ENCODE peak calls at places on chromosomes 4 and X, in seven cellular contexts. One of them, this sample, is unnamed.
A peak's percentile ranks its signal among the peaks of the same experiment; 100 is the strongest.

GRCh38 chr4:184350213-184350817 is 124.0 kb downstream of the IRF2 start:
- DNase-seq in H1: no peak
- DNase-seq in SK-N-SH: no peak
- DNase-seq in HepG2: no peak
- DNase-seq in HCT116: no peak
- DNase-seq in K562: no peak
- DNase-seq in GM12878: peak; percentile 46
- DNase-seq in this sample: no peak

GRCh38 chrX:130539721-130540321 is 138.0 kb downstream of the RBMX2 start:
- DNase-seq in H1: peak; percentile 52
- DNase-seq in SK-N-SH: peak; percentile 47
- DNase-seq in HepG2: peak; percentile 15
- DNase-seq in HCT116: peak; percentile 27
- DNase-seq in K562: peak; percentile 43
- DNase-seq in GM12878: no peak
- DNase-seq in this sample: peak; percentile 37

GRCh38 chr4:98232202-98232601 is 29.0 kb upstream of the RAP1GDS1 start:
- DNase-seq in H1: no peak
- DNase-seq in SK-N-SH: no peak
- DNase-seq in HepG2: no peak
- DNase-seq in HCT116: no peak
- DNase-seq in K562: no peak
- DNase-seq in GM12878: no peak
- DNase-seq in this sample: no peak

GRCh38 chrX:9586992-9587392 is 122.1 kb downstream of the TBL1X start:
- DNase-seq in H1: peak; percentile 45
- DNase-seq in SK-N-SH: peak; percentile 56
- DNase-seq in HepG2: no peak
- DNase-seq in HCT116: no peak
- DNase-seq in K562: no peak
- DNase-seq in GM12878: no peak
- DNase-seq in this sample: no peak

GRCh38 chrX:48498374-48498809 is 10.4 kb upstream of the PORCN start:
- DNase-seq in H1: no peak
- DNase-seq in SK-N-SH: no peak
- DNase-seq in HepG2: no peak
- DNase-seq in HCT116: no peak
- DNase-seq in K562: no peak
- DNase-seq in GM12878: no peak
- DNase-seq in this sample: no peak

GRCh38 chrX:115948018-115948923 is 222.3 kb upstream of the AGTR2 start:
- DNase-seq in H1: no peak
- DNase-seq in SK-N-SH: peak; percentile 47
- DNase-seq in HepG2: peak; percentile 47
- DNase-seq in HCT116: no peak
- DNase-seq in K562: no peak
- DNase-seq in GM12878: peak; percentile 41
- DNase-seq in this sample: no peak

GRCh38 chr4:162683659-162684370 is 482.9 kb downstream of the NAF1 start:
- DNase-seq in H1: no peak
- DNase-seq in SK-N-SH: no peak
- DNase-seq in HepG2: peak; percentile 77
- DNase-seq in HCT116: no peak
- DNase-seq in K562: no peak
- DNase-seq in GM12878: no peak
- DNase-seq in this sample: no peak

GRCh38 chr4:101020956-101021355 is 326.4 kb downstream of the PPP3CA start:
- DNase-seq in H1: no peak
- DNase-seq in SK-N-SH: no peak
- DNase-seq in HepG2: no peak
- DNase-seq in HCT116: peak; percentile 79
- DNase-seq in K562: no peak
- DNase-seq in GM12878: peak; percentile 53
- DNase-seq in this sample: no peak

GRCh38 chrX:133056341-133056740 is 40.6 kb downstream of the USP26 start:
- DNase-seq in H1: no peak
- DNase-seq in SK-N-SH: no peak
- DNase-seq in HepG2: no peak
- DNase-seq in HCT116: no peak
- DNase-seq in K562: no peak
- DNase-seq in GM12878: no peak
- DNase-seq in this sample: no peak

GRCh38 chr4:8745828-8746225 is 125.8 kb downstream of the HMX1 start:
- DNase-seq in H1: peak; percentile 41
- DNase-seq in SK-N-SH: no peak
- DNase-seq in HepG2: no peak
- DNase-seq in HCT116: no peak
- DNase-seq in K562: no peak
- DNase-seq in GM12878: no peak
- DNase-seq in this sample: no peak

GRCh38 chr4:181838253-181838652 is 404.9 kb upstream of the TENM3 start:
- DNase-seq in H1: no peak
- DNase-seq in SK-N-SH: no peak
- DNase-seq in HepG2: no peak
- DNase-seq in HCT116: no peak
- DNase-seq in K562: no peak
- DNase-seq in GM12878: no peak
- DNase-seq in this sample: no peak

GRCh38 chr4:87042986-87043820 is 108.4 kb downstream of the AFF1 start:
- DNase-seq in H1: no peak
- DNase-seq in SK-N-SH: no peak
- DNase-seq in HepG2: no peak
- DNase-seq in HCT116: no peak
- DNase-seq in K562: no peak
- DNase-seq in GM12878: no peak
- DNase-seq in this sample: no peak

GRCh38 chr4:98626350-98626749 is 32.1 kb downstream of the TSPAN5 start:
- DNase-seq in H1: no peak
- DNase-seq in SK-N-SH: no peak
- DNase-seq in HepG2: no peak
- DNase-seq in HCT116: peak; percentile 92
- DNase-seq in K562: no peak
- DNase-seq in GM12878: no peak
- DNase-seq in this sample: no peak

GRCh38 chr4:181701219-181701618 is 542.0 kb upstream of the TENM3 start:
- DNase-seq in H1: no peak
- DNase-seq in SK-N-SH: no peak
- DNase-seq in HepG2: no peak
- DNase-seq in HCT116: no peak
- DNase-seq in K562: no peak
- DNase-seq in GM12878: no peak
- DNase-seq in this sample: peak; percentile 86

DNA sequence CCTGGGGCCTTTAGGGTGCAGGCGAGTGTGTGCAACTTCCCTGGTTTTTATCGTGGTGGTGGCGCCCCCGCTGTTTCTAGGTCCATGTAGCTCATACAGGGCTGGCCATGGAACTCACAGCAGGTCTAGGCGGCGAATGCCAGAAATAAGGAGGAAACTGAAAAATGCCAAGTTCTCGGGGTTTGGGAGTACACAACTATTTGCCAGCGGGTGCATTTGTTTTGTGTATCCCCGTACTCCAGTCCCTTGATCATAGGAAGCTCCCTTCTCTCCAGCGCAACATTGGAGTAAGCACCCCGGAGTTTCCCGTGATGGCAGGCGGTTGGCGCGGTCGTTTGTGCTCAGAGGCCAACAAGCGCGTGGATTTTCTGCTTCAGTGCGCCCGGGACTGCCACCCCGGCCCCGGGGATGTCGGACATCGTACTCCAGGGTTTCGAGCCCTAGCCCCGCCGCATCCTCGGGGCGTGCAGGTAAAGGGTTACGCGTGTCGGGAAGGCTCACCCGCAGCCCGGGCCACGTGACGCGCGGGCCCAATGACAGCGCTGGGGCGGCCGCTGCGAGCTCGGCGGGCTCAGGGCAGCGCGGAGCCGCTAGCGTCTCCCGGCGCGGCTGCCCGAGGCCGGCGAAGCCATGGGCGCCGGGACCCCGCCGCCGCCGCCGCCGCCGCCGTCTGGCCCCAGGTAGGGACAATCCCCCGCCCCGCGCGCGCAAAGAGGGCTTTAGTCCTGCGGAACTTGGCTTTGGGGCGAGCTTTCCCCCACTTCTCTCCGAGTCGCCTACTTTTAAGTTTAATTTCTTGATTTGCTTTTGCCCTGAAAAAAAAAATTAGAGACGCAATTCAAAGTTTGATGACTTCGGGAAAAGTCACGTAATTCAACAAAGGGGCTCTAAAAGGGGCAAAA is 209.1 kb downstream of the NWD2 start:
- DNase-seq in H1: peak; percentile 77
- DNase-seq in SK-N-SH: peak; percentile 74
- DNase-seq in HepG2: no peak
- DNase-seq in HCT116: no peak
- DNase-seq in K562: peak; percentile 56
- DNase-seq in GM12878: no peak
- DNase-seq in this sample: peak; percentile 34
- TF ChIP-seq JUND in H1: no peak
- TF ChIP-seq JUND in SK-N-SH: no peak
- TF ChIP-seq JUND in HepG2: no peak
- TF ChIP-seq JUND in HCT116: no peak
- TF ChIP-seq JUND in K562: no peak
- TF ChIP-seq JUND in GM12878: no peak
- TF ChIP-seq JUND in this sample: no peak

GRCh38 chr4:56219447-56219846 is 167.8 kb downstream of the AASDH start:
- DNase-seq in H1: no peak
- DNase-seq in SK-N-SH: no peak
- DNase-seq in HepG2: no peak
- DNase-seq in HCT116: no peak
- DNase-seq in K562: no peak
- DNase-seq in GM12878: no peak
- DNase-seq in this sample: no peak

GRCh38 chr4:56215901-56216300 is 171.4 kb downstream of the AASDH start:
- DNase-seq in H1: no peak
- DNase-seq in SK-N-SH: peak; percentile 17
- DNase-seq in HepG2: no peak
- DNase-seq in HCT116: peak; percentile 33
- DNase-seq in K562: no peak
- DNase-seq in GM12878: no peak
- DNase-seq in this sample: no peak

GRCh38 chr4:56218230-56218895 is 168.9 kb downstream of the AASDH start:
- DNase-seq in H1: no peak
- DNase-seq in SK-N-SH: no peak
- DNase-seq in HepG2: no peak
- DNase-seq in HCT116: no peak
- DNase-seq in K562: no peak
- DNase-seq in GM12878: no peak
- DNase-seq in this sample: no peak

GRCh38 chr4:56217383-56217890 is 169.9 kb downstream of the AASDH start:
- DNase-seq in H1: no peak
- DNase-seq in SK-N-SH: no peak
- DNase-seq in HepG2: peak; percentile 42
- DNase-seq in HCT116: no peak
- DNase-seq in K562: no peak
- DNase-seq in GM12878: no peak
- DNase-seq in this sample: no peak

DNA sequence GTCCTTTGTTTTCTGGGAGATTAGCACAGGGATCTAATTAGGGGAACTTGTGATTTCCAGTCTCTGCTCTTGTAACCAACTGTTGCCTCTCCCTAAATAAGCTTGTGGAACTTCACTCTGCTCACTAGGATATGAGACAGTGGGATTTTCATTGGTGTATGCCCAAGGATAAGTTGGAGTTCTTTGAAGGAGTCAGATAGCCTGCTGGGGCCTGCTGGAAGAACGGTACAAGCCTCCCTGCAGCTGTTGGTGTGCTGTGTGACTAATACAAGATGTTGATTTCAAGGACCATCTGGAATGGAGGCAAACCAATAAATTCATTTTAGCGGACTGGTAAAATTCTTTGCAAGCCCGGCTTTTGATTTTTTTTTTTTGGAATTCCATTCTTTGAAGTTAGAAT is 167.0 kb downstream of the AASDH start:
- DNase-seq in H1: no peak
- DNase-seq in SK-N-SH: no peak
- DNase-seq in HepG2: no peak
- DNase-seq in HCT116: no peak
- DNase-seq in K562: no peak
- DNase-seq in GM12878: no peak
- DNase-seq in this sample: no peak
- TF ChIP-seq JUND in H1: no peak
- TF ChIP-seq JUND in SK-N-SH: no peak
- TF ChIP-seq JUND in HepG2: no peak
- TF ChIP-seq JUND in HCT116: no peak
- TF ChIP-seq JUND in K562: no peak
- TF ChIP-seq JUND in GM12878: no peak
- TF ChIP-seq JUND in this sample: no peak

DNA sequence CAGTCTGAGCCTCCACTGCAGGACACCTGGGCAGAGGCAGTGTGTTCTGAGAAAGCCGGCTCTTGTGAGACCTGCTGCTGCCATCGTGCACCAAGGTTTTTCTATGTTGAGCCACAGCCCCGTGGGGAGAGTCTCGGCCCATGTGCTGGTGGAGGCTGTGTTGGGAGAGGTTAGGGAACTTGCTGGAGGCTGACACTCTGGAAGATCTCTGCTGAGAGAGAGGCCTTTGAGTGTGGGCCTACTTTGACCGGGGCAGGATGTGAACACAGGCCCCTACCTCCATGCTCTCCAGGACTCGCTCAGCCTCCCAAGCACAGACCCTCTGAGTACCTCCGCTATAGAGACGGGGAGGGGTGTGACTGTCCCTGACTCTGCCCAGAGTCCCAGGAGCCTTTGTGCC is 1.3 kb upstream of the S100P start:
- DNase-seq in H1: no peak
- DNase-seq in SK-N-SH: no peak
- DNase-seq in HepG2: no peak
- DNase-seq in HCT116: no peak
- DNase-seq in K562: no peak
- DNase-seq in GM12878: no peak
- DNase-seq in this sample: no peak
- TF ChIP-seq JUND in H1: no peak
- TF ChIP-seq JUND in SK-N-SH: no peak
- TF ChIP-seq JUND in HepG2: no peak
- TF ChIP-seq JUND in HCT116: no peak
- TF ChIP-seq JUND in K562: no peak
- TF ChIP-seq JUND in GM12878: no peak
- TF ChIP-seq JUND in this sample: no peak

GRCh38 chr4:147958459-147959065 is 226.7 kb downstream of the ARHGAP10 start:
- DNase-seq in H1: no peak
- DNase-seq in SK-N-SH: no peak
- DNase-seq in HepG2: no peak
- DNase-seq in HCT116: no peak
- DNase-seq in K562: no peak
- DNase-seq in GM12878: no peak
- DNase-seq in this sample: no peak

GRCh38 chr4:147954850-147955249 is 223.0 kb downstream of the ARHGAP10 start:
- DNase-seq in H1: no peak
- DNase-seq in SK-N-SH: no peak
- DNase-seq in HepG2: no peak
- DNase-seq in HCT116: no peak
- DNase-seq in K562: no peak
- DNase-seq in GM12878: no peak
- DNase-seq in this sample: no peak

GRCh38 chr4:147957446-147957845 is 225.6 kb downstream of the ARHGAP10 start:
- DNase-seq in H1: no peak
- DNase-seq in SK-N-SH: no peak
- DNase-seq in HepG2: no peak
- DNase-seq in HCT116: no peak
- DNase-seq in K562: no peak
- DNase-seq in GM12878: no peak
- DNase-seq in this sample: no peak

GRCh38 chr4:147958057-147958456 is 226.2 kb downstream of the ARHGAP10 start:
- DNase-seq in H1: no peak
- DNase-seq in SK-N-SH: no peak
- DNase-seq in HepG2: no peak
- DNase-seq in HCT116: no peak
- DNase-seq in K562: no peak
- DNase-seq in GM12878: no peak
- DNase-seq in this sample: no peak

GRCh38 chr4:147955827-147956565 is 224.1 kb downstream of the ARHGAP10 start:
- DNase-seq in H1: no peak
- DNase-seq in SK-N-SH: no peak
- DNase-seq in HepG2: no peak
- DNase-seq in HCT116: no peak
- DNase-seq in K562: no peak
- DNase-seq in GM12878: no peak
- DNase-seq in this sample: no peak
- TF ChIP-seq JUND in H1: no peak
- TF ChIP-seq JUND in SK-N-SH: no peak
- TF ChIP-seq JUND in HepG2: no peak
- TF ChIP-seq JUND in HCT116: no peak
- TF ChIP-seq JUND in K562: no peak
- TF ChIP-seq JUND in GM12878: no peak
- TF ChIP-seq JUND in this sample: no peak